ENCODE peak calls at places on chromosomes 3 and 15, in ten cellular contexts. One of them, this sample, is unnamed.

GRCh38 chr15:50353251-50353998 is 1.6 kb downstream of the GABPB1 start:
- DNase-seq in GM12891: no peak
- DNase-seq in Panc1: no peak
- DNase-seq in stomach: no peak
- DNase-seq in HepG2: no peak
- DNase-seq in endothelial cell of umbilical vein: peak
- DNase-seq in HCT116: no peak
- DNase-seq in SK-N-SH: no peak
- DNase-seq in transverse colon: no peak
- DNase-seq in sigmoid colon: no peak
- DNase-seq in this sample: no peak

GRCh38 chr15:39685367-39685766 is 97.3 kb downstream of the FSIP1 start:
- DNase-seq in GM12891: no peak
- DNase-seq in Panc1: no peak
- DNase-seq in stomach: no peak
- DNase-seq in HepG2: no peak
- DNase-seq in endothelial cell of umbilical vein: no peak
- DNase-seq in HCT116: no peak
- DNase-seq in SK-N-SH: no peak
- DNase-seq in transverse colon: no peak
- DNase-seq in sigmoid colon: no peak
- DNase-seq in this sample: no peak

GRCh38 chr3:34020761-34021635 is 222.6 kb downstream of the PDCD6IP start:
- DNase-seq in GM12891: no peak
- DNase-seq in Panc1: no peak
- DNase-seq in stomach: no peak
- DNase-seq in HepG2: no peak
- DNase-seq in endothelial cell of umbilical vein: no peak
- DNase-seq in HCT116: no peak
- DNase-seq in SK-N-SH: no peak
- DNase-seq in transverse colon: no peak
- DNase-seq in sigmoid colon: no peak
- DNase-seq in this sample: no peak

GRCh38 chr15:64842986-64843561 is 1.4 kb downstream of the PLEKHO2 start:
- DNase-seq in GM12891: no peak
- DNase-seq in Panc1: no peak
- DNase-seq in stomach: no peak
- DNase-seq in HepG2: no peak
- DNase-seq in endothelial cell of umbilical vein: peak
- DNase-seq in HCT116: no peak
- DNase-seq in SK-N-SH: peak
- DNase-seq in transverse colon: peak
- DNase-seq in sigmoid colon: peak
- DNase-seq in this sample: peak

GRCh38 chr3:194395201-194395600 is 3.9 kb downstream of the GP5 start:
- DNase-seq in GM12891: no peak
- DNase-seq in Panc1: no peak
- DNase-seq in stomach: no peak
- DNase-seq in HepG2: peak
- DNase-seq in endothelial cell of umbilical vein: peak
- DNase-seq in HCT116: no peak
- DNase-seq in SK-N-SH: no peak
- DNase-seq in transverse colon: no peak
- DNase-seq in sigmoid colon: no peak
- DNase-seq in this sample: no peak

GRCh38 chr3:52366527-52366926 is 50.4 kb downstream of the DNAH1 start:
- DNase-seq in GM12891: no peak
- DNase-seq in Panc1: no peak
- DNase-seq in stomach: no peak
- DNase-seq in HepG2: no peak
- DNase-seq in endothelial cell of umbilical vein: no peak
- DNase-seq in HCT116: no peak
- DNase-seq in SK-N-SH: no peak
- DNase-seq in transverse colon: no peak
- DNase-seq in sigmoid colon: no peak
- DNase-seq in this sample: no peak

GRCh38 chr3:69161587-69162196 is 39.3 kb upstream of the LMOD3 start:
- DNase-seq in GM12891: peak
- DNase-seq in Panc1: peak
- DNase-seq in stomach: no peak
- DNase-seq in HepG2: peak
- DNase-seq in endothelial cell of umbilical vein: peak
- DNase-seq in HCT116: peak
- DNase-seq in SK-N-SH: peak
- DNase-seq in transverse colon: no peak
- DNase-seq in sigmoid colon: no peak
- DNase-seq in this sample: no peak

GRCh38 chr15:68620721-68621528 is 42.1 kb downstream of the CORO2B start:
- DNase-seq in GM12891: no peak
- DNase-seq in Panc1: no peak
- DNase-seq in stomach: peak
- DNase-seq in HepG2: no peak
- DNase-seq in endothelial cell of umbilical vein: no peak
- DNase-seq in HCT116: no peak
- DNase-seq in SK-N-SH: no peak
- DNase-seq in transverse colon: peak
- DNase-seq in sigmoid colon: peak
- DNase-seq in this sample: no peak

GRCh38 chr15:96234109-96234892 is 96.2 kb upstream of the NR2F2 start:
- DNase-seq in GM12891: no peak
- DNase-seq in Panc1: no peak
- DNase-seq in stomach: no peak
- DNase-seq in HepG2: no peak
- DNase-seq in endothelial cell of umbilical vein: no peak
- DNase-seq in HCT116: no peak
- DNase-seq in SK-N-SH: peak
- DNase-seq in transverse colon: no peak
- DNase-seq in sigmoid colon: no peak
- DNase-seq in this sample: no peak

GRCh38 chr3:33023176-33024136 is 72.0 kb downstream of the CCR4 start:
- DNase-seq in GM12891: no peak
- DNase-seq in Panc1: no peak
- DNase-seq in stomach: no peak
- DNase-seq in HepG2: no peak
- DNase-seq in endothelial cell of umbilical vein: no peak
- DNase-seq in HCT116: no peak
- DNase-seq in SK-N-SH: no peak
- DNase-seq in transverse colon: no peak
- DNase-seq in sigmoid colon: no peak
- DNase-seq in this sample: no peak

GRCh38 chr15:49370782-49371181 is 52.3 kb upstream of the FGF7 start:
- DNase-seq in GM12891: no peak
- DNase-seq in Panc1: peak
- DNase-seq in stomach: no peak
- DNase-seq in HepG2: no peak
- DNase-seq in endothelial cell of umbilical vein: peak
- DNase-seq in HCT116: peak
- DNase-seq in SK-N-SH: no peak
- DNase-seq in transverse colon: no peak
- DNase-seq in sigmoid colon: no peak
- DNase-seq in this sample: no peak

GRCh38 chr15:90188914-90189748 is 12.0 kb upstream of the SEMA4B start:
- DNase-seq in GM12891: no peak
- DNase-seq in Panc1: no peak
- DNase-seq in stomach: no peak
- DNase-seq in HepG2: no peak
- DNase-seq in endothelial cell of umbilical vein: no peak
- DNase-seq in HCT116: no peak
- DNase-seq in SK-N-SH: no peak
- DNase-seq in transverse colon: no peak
- DNase-seq in sigmoid colon: no peak
- DNase-seq in this sample: no peak

GRCh38 chr3:1824359-1824758 is 274.3 kb upstream of the CNTN4 start:
- DNase-seq in GM12891: no peak
- DNase-seq in Panc1: no peak
- DNase-seq in stomach: no peak
- DNase-seq in HepG2: no peak
- DNase-seq in endothelial cell of umbilical vein: no peak
- DNase-seq in HCT116: no peak
- DNase-seq in SK-N-SH: no peak
- DNase-seq in transverse colon: no peak
- DNase-seq in sigmoid colon: no peak
- DNase-seq in this sample: no peak

DNA sequence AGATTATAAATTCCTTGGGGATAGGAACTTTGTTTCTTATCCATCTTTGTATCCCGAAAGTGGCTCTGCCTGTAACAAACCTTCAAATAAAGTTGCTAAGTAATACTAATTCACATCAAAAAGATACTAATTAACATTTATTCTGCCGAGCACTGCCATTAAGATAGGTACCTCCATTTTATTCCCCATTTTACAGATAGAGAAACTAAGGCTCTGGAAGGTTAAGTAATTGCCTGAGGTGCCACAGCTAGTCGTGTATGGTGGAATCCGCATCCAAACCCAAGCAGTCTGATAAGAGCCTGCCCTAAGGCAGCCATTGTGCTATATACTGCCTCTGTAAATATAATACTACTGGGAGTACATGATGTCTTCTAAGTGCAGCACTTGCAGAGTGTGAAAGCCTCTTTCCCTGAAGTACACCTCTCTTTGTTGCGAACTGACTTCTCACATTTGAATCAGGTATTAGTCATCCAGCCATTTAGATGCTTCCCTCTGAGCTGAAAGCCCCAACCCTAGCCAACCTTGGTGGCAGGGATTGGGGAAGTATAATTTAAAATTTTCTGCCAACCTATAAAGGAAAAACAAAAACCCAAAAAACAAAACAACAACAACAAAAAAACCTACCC is 78.5 kb upstream of the CHD2 start:
- DNase-seq in GM12891: no peak
- DNase-seq in Panc1: no peak
- DNase-seq in stomach: no peak
- DNase-seq in HepG2: no peak
- DNase-seq in endothelial cell of umbilical vein: no peak
- DNase-seq in HCT116: no peak
- DNase-seq in SK-N-SH: no peak
- DNase-seq in transverse colon: no peak
- DNase-seq in sigmoid colon: no peak
- DNase-seq in this sample: no peak
- TF ChIP-seq POLR2AphosphoS5 in GM12891: no peak
- TF ChIP-seq POLR2AphosphoS5 in Panc1: no peak
- TF ChIP-seq POLR2AphosphoS5 in stomach: peak
- TF ChIP-seq POLR2AphosphoS5 in HepG2: no peak
- TF ChIP-seq POLR2AphosphoS5 in endothelial cell of umbilical vein: no peak
- TF ChIP-seq POLR2AphosphoS5 in HCT116: peak
- TF ChIP-seq POLR2AphosphoS5 in SK-N-SH: no peak
- TF ChIP-seq POLR2AphosphoS5 in transverse colon: no peak
- TF ChIP-seq POLR2AphosphoS5 in sigmoid colon: no peak
- TF ChIP-seq POLR2AphosphoS5 in this sample: no peak

GRCh38 chr15:77508541-77509505 is 88.1 kb downstream of the HMG20A start:
- DNase-seq in GM12891: no peak
- DNase-seq in Panc1: no peak
- DNase-seq in stomach: peak
- DNase-seq in HepG2: no peak
- DNase-seq in endothelial cell of umbilical vein: peak
- DNase-seq in HCT116: no peak
- DNase-seq in SK-N-SH: no peak
- DNase-seq in transverse colon: no peak
- DNase-seq in sigmoid colon: peak
- DNase-seq in this sample: peak
- TF ChIP-seq POLR2AphosphoS5 in GM12891: no peak
- TF ChIP-seq POLR2AphosphoS5 in Panc1: no peak
- TF ChIP-seq POLR2AphosphoS5 in stomach: no peak
- TF ChIP-seq POLR2AphosphoS5 in HepG2: no peak
- TF ChIP-seq POLR2AphosphoS5 in endothelial cell of umbilical vein: no peak
- TF ChIP-seq POLR2AphosphoS5 in HCT116: no peak
- TF ChIP-seq POLR2AphosphoS5 in SK-N-SH: no peak
- TF ChIP-seq POLR2AphosphoS5 in transverse colon: no peak
- TF ChIP-seq POLR2AphosphoS5 in sigmoid colon: no peak
- TF ChIP-seq POLR2AphosphoS5 in this sample: peak

GRCh38 chr3:25782636-25782937 is 656 bp downstream of the NGLY1 start:
- DNase-seq in GM12891: no peak
- DNase-seq in Panc1: no peak
- DNase-seq in stomach: no peak
- DNase-seq in HepG2: no peak
- DNase-seq in endothelial cell of umbilical vein: no peak
- DNase-seq in HCT116: no peak
- DNase-seq in SK-N-SH: no peak
- DNase-seq in transverse colon: no peak
- DNase-seq in sigmoid colon: no peak
- DNase-seq in this sample: no peak

GRCh38 chr3:25783661-25784512 is 644 bp upstream of the NGLY1 start:
- DNase-seq in GM12891: no peak
- DNase-seq in Panc1: no peak
- DNase-seq in stomach: peak
- DNase-seq in HepG2: peak
- DNase-seq in endothelial cell of umbilical vein: peak
- DNase-seq in HCT116: no peak
- DNase-seq in SK-N-SH: no peak
- DNase-seq in transverse colon: no peak
- DNase-seq in sigmoid colon: peak
- DNase-seq in this sample: peak

GRCh38 chr3:25781758-25782594 is 1.3 kb downstream of the NGLY1 start:
- DNase-seq in GM12891: peak
- DNase-seq in Panc1: no peak
- DNase-seq in stomach: no peak
- DNase-seq in HepG2: no peak
- DNase-seq in endothelial cell of umbilical vein: no peak
- DNase-seq in HCT116: no peak
- DNase-seq in SK-N-SH: no peak
- DNase-seq in transverse colon: no peak
- DNase-seq in sigmoid colon: no peak
- DNase-seq in this sample: no peak

GRCh38 chr3:25781145-25781757 is 2.0 kb downstream of the NGLY1 start:
- DNase-seq in GM12891: no peak
- DNase-seq in Panc1: no peak
- DNase-seq in stomach: no peak
- DNase-seq in HepG2: no peak
- DNase-seq in endothelial cell of umbilical vein: no peak
- DNase-seq in HCT116: no peak
- DNase-seq in SK-N-SH: no peak
- DNase-seq in transverse colon: no peak
- DNase-seq in sigmoid colon: no peak
- DNase-seq in this sample: no peak

GRCh38 chr3:25782938-25783660 is at the start of gene NGLY1:
- DNase-seq in GM12891: peak
- DNase-seq in Panc1: no peak
- DNase-seq in stomach: peak
- DNase-seq in HepG2: peak
- DNase-seq in endothelial cell of umbilical vein: peak
- DNase-seq in HCT116: peak
- DNase-seq in SK-N-SH: peak
- DNase-seq in transverse colon: peak
- DNase-seq in sigmoid colon: peak
- DNase-seq in this sample: peak
- TF ChIP-seq POLR2AphosphoS5 in GM12891: peak
- TF ChIP-seq POLR2AphosphoS5 in Panc1: peak
- TF ChIP-seq POLR2AphosphoS5 in stomach: peak
- TF ChIP-seq POLR2AphosphoS5 in HepG2: peak
- TF ChIP-seq POLR2AphosphoS5 in endothelial cell of umbilical vein: peak
- TF ChIP-seq POLR2AphosphoS5 in HCT116: peak
- TF ChIP-seq POLR2AphosphoS5 in SK-N-SH: peak
- TF ChIP-seq POLR2AphosphoS5 in transverse colon: peak
- TF ChIP-seq POLR2AphosphoS5 in sigmoid colon: peak
- TF ChIP-seq POLR2AphosphoS5 in this sample: peak

DNA sequence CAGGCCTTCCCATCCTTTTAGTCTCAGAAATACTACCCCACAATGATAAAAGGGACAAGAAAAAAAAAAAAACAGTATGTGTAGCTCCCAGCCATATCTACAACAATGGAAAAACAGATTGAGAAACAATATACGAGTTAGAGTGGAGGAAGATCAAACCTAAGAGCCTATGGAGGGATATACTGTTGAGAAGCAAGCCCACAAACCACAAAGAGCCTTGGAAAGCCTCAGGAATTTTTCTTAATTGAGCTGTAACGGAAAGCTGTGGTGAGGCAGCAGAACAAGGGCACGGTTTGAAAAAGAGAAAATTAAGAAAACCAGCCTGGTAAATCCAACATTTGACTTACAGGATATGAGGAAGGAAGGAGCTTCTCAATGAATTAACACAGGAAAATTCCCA is 21.4 kb downstream of the KPNA1 start:
- DNase-seq in GM12891: no peak
- DNase-seq in Panc1: no peak
- DNase-seq in stomach: no peak
- DNase-seq in HepG2: no peak
- DNase-seq in endothelial cell of umbilical vein: no peak
- DNase-seq in HCT116: no peak
- DNase-seq in SK-N-SH: no peak
- DNase-seq in transverse colon: no peak
- DNase-seq in sigmoid colon: no peak
- DNase-seq in this sample: no peak
- TF ChIP-seq POLR2AphosphoS5 in GM12891: no peak
- TF ChIP-seq POLR2AphosphoS5 in Panc1: no peak
- TF ChIP-seq POLR2AphosphoS5 in stomach: no peak
- TF ChIP-seq POLR2AphosphoS5 in HepG2: no peak
- TF ChIP-seq POLR2AphosphoS5 in endothelial cell of umbilical vein: no peak
- TF ChIP-seq POLR2AphosphoS5 in HCT116: no peak
- TF ChIP-seq POLR2AphosphoS5 in SK-N-SH: no peak
- TF ChIP-seq POLR2AphosphoS5 in transverse colon: no peak
- TF ChIP-seq POLR2AphosphoS5 in sigmoid colon: no peak
- TF ChIP-seq POLR2AphosphoS5 in this sample: no peak

This sample was measured in spleen.